ENCODE peak calls at places on chromosome X, in seven cellular contexts. T is psoas muscle, G is DND-41, V is SK-N-SH, E is BJ, S is GM13977, L is tibial nerve. D is an unnamed sample.

GRCh38 chrX:153638041-153638371 is 9.0 kb upstream of the DUSP9 start:
- DNase-seq in V (peak), G (no peak), T (no peak), E (no peak), L (no peak), S (peak), D (no peak)

GRCh38 chrX:66632473-66632872 is 6.4 kb downstream of the EDA2R start:
- DNase-seq in E (no peak), S (no peak), G (no peak), L (no peak), T (no peak), V (no peak), D (no peak)

GRCh38 chrX:39174761-39175417 is 373.6 kb downstream of the MID1IP1 start:
- DNase-seq in G (peak), E (no peak), L (no peak), V (no peak), S (no peak), T (no peak), D (peak)

GRCh38 chrX:97155809-97156208 is 272.1 kb downstream of the RPA4 start:
- DNase-seq in T (no peak), G (peak), L (no peak), E (no peak), S (no peak), V (no peak), D (no peak)

GRCh38 chrX:40152173-40152705 is 54.5 kb upstream of the BCOR start:
- DNase-seq in G (peak), E (no peak), S (peak), L (no peak), T (peak), V (peak), D (no peak)

GRCh38 chrX:97898798-97899197 is 1015.1 kb downstream of the RPA4 start:
- DNase-seq in L (no peak), G (no peak), E (peak), S (no peak), T (no peak), V (no peak), D (no peak)

GRCh38 chrX:46820391-46821100 is 16.3 kb upstream of the RP2 start:
- DNase-seq in V (no peak), T (no peak), L (no peak), G (no peak), S (no peak), E (no peak), D (no peak)

GRCh38 chrX:94722578-94722977 is 1048.6 kb downstream of the FAM133A start:
- DNase-seq in S (no peak), L (no peak), E (no peak), G (no peak), V (no peak), T (no peak), D (no peak)

GRCh38 chrX:13688772-13689518 is at the start of gene RAB9A:
- DNase-seq in S (peak), G (peak), T (peak), V (peak), L (peak), E (no peak), D (peak)

GRCh38 chrX:96843566-96843965 is 40.1 kb upstream of the RPA4 start:
- DNase-seq in T (no peak), S (no peak), V (no peak), G (no peak), E (no peak), L (no peak), D (no peak)

GRCh38 chrX:41335590-41336331 is 1.8 kb downstream of the DDX3X start:
- DNase-seq in G (no peak), V (no peak), L (no peak), S (no peak), T (no peak), E (no peak), D (no peak)

GRCh38 chrX:45621356-45622041 is 420.8 kb upstream of the DIPK2B start:
- DNase-seq in G (no peak), L (no peak), E (no peak), S (no peak), V (no peak), T (no peak), D (no peak)

GRCh38 chrX:71930298-71930697 is 19.7 kb downstream of the NHSL2 start:
- DNase-seq in T (no peak), G (no peak), S (no peak), V (no peak), L (no peak), E (peak), D (no peak)

GRCh38 chrX:71873459-71873833 is 37.2 kb upstream of the NHSL2 start:
- DNase-seq in G (no peak), S (no peak), T (no peak), V (no peak), E (no peak), L (no peak), D (no peak)

GRCh38 chrX:110131031-110131430 is 128.1 kb downstream of the TMEM164 start:
- DNase-seq in V (no peak), L (no peak), T (no peak), E (no peak), S (no peak), G (no peak), D (no peak)

GRCh38 chrX:35722128-35722527 is 76.0 kb upstream of the MAGEB16 start:
- DNase-seq in G (no peak), V (no peak), E (no peak), S (no peak), T (no peak), L (no peak), D (no peak)

GRCh38 chrX:35728481-35728880 is 69.7 kb upstream of the MAGEB16 start:
- DNase-seq in E (no peak), G (no peak), S (no peak), L (no peak), V (no peak), T (no peak), D (no peak)

GRCh38 chrX:35726176-35726575 is 72.0 kb upstream of the MAGEB16 start:
- DNase-seq in V (no peak), E (no peak), S (no peak), G (no peak), T (no peak), L (no peak), D (no peak)
- TF ChIP-seq CTCF in V (peak), E (no peak), S (no peak), G (no peak), T (no peak), L (no peak), D (no peak)

GRCh38 chrX:30663317-30663716 is 10.1 kb downstream of the GK start:
- DNase-seq in S (no peak), T (no peak), L (no peak), E (no peak), V (no peak), G (no peak), D (no peak)

GRCh38 chrX:30666094-30666493 is 12.9 kb downstream of the GK start:
- DNase-seq in G (no peak), V (no peak), E (no peak), T (no peak), S (no peak), L (no peak), D (no peak)

GRCh38 chrX:30661228-30661627 is 8.0 kb downstream of the GK start:
- DNase-seq in E (no peak), T (no peak), S (no peak), V (no peak), G (no peak), L (no peak), D (no peak)

GRCh38 chrX:30668581-30668980 is 15.4 kb downstream of the GK start:
- DNase-seq in S (no peak), L (no peak), E (no peak), T (no peak), V (no peak), G (no peak), D (no peak)

DNA sequence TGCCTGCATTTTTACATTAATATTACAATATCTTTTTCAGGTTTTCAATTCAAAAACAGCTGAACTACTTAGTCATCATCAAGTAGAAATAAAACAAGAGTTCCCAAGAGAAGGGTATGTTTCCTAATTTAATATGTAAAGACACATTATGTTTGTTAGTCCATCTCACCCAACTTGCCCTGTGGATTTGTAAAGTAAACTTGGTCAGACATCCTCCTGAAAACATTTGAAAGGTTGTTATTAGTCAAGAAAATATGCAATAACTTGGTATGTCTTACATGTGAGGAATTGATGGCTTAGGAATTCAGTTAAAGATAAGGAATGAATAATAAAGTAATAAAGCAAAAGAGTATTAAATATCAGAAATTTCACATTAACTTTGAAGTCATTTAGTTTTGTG is 12.2 kb downstream of the GK start:
- DNase-seq in G (no peak), V (no peak), L (no peak), S (no peak), T (no peak), E (no peak), D (no peak)
- TF ChIP-seq CTCF in G (no peak), V (no peak), L (no peak), S (no peak), T (no peak), E (no peak), D (no peak)

GRCh38 chrX:53284684-53285447 is 3.5 kb upstream of the IQSEC2 start:
- DNase-seq in L (peak), E (no peak), G (peak), V (peak), S (peak), T (peak), D (peak)
- TF ChIP-seq CTCF in L (peak), E (peak), G (peak), V (peak), S (peak), T (peak), D (peak)

GRCh38 chrX:131394384-131394783 is 105.3 kb upstream of the IGSF1 start:
- DNase-seq in E (no peak), S (no peak), L (no peak), T (no peak), G (no peak), V (no peak), D (no peak)
- TF ChIP-seq CTCF in E (no peak), S (no peak), L (no peak), T (no peak), G (no peak), V (no peak), D (no peak)

DNA sequence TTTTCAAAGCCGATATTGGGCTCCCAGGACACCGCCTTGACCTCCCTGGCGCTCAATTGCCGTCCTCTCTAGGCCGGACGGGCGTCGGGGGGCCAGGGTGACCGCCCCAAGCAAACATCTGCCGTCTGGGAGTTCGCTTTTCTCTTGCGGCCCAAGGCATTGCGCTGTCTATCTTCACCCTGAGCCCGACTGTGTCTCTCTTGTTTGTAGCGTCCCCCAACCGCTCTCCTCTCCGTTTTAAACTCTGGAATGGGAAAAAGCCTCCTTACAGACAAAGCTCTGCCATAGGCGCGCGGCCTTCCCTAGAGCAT is 551 bp upstream of the ARX start:
- DNase-seq in V (no peak), G (no peak), S (no peak), L (no peak), E (no peak), T (no peak), D (no peak)
- TF ChIP-seq CTCF in V (no peak), G (no peak), S (no peak), L (no peak), E (no peak), T (no peak), D (no peak)